ENCODE peak calls at places on chromosomes 5 and 9, in five cellular contexts. W is amniotic stem cell; T is NCI-H2081; D is stimulated activated effector memory CD8-positive, alpha-beta T cell treated with anti-CD3 and anti-CD28 coated beads, Interleukin-12 subunit alpha, Interleukin-12 subunit beta, amount 100 ng/mL, for 72 hours; J is transverse colon. F is an unnamed sample.

GRCh38 chr5:171984748-171985419 is 21.6 kb downstream of the FBXW11 start:
- DNase-seq in W (peak), T (no peak), D (no peak), J (no peak), F (no peak)

GRCh38 chr5:59099270-59099994 is 516.6 kb downstream of the RAB3C start:
- DNase-seq in T (no peak), W (no peak), J (no peak), D (peak), F (no peak)

GRCh38 chr5:175878544-175879438 is 7.4 kb downstream of the CPLX2 start:
- DNase-seq in T (no peak), W (no peak), J (no peak), D (no peak), F (no peak)

GRCh38 chr9:95516736-95517558 is at the start of gene PTCH1:
- DNase-seq in J (peak), D (peak), T (no peak), W (peak), F (no peak)

GRCh38 chr9:136226680-136227410 is 18.8 kb downstream of the QSOX2 start:
- DNase-seq in D (no peak), J (no peak), T (no peak), W (no peak), F (no peak)

GRCh38 chr9:78031271-78031825 is at the start of gene GNAQ:
- DNase-seq in J (peak), W (no peak), D (peak), T (no peak), F (no peak)

GRCh38 chr5:113192541-113192940 is 215.9 kb downstream of the DCP2 start:
- DNase-seq in D (no peak), W (no peak), J (no peak), T (no peak), F (no peak)

GRCh38 chr5:7419846-7420245 is 23.9 kb downstream of the ADCY2 start:
- DNase-seq in W (no peak), T (no peak), D (no peak), J (no peak), F (no peak)

GRCh38 chr5:140261403-140262171 is 41.3 kb downstream of the PFDN1 start:
- DNase-seq in D (no peak), W (peak), J (peak), T (no peak), F (peak)

GRCh38 chr5:102722930-102723329 is 32.2 kb upstream of the PAM start:
- DNase-seq in W (no peak), D (no peak), J (no peak), T (no peak), F (no peak)

GRCh38 chr5:11182441-11183080 is 421.5 kb upstream of the DAP start:
- DNase-seq in D (no peak), T (peak), W (peak), J (no peak), F (peak)

GRCh38 chr9:89502038-89502601 is 4.2 kb upstream of the SEMA4D start:
- DNase-seq in W (no peak), J (no peak), T (no peak), D (no peak), F (no peak)

GRCh38 chr9:7439355-7439978 is 360.1 kb downstream of the DMAC1 start:
- DNase-seq in T (no peak), D (no peak), J (no peak), W (no peak), F (no peak)

GRCh38 chr5:93821892-93822291 is 80.5 kb upstream of the POU5F2 start:
- DNase-seq in W (no peak), J (no peak), D (no peak), T (no peak), F (no peak)

GRCh38 chr5:74974451-74975089 is 77.8 kb downstream of the GCNT4 start:
- DNase-seq in W (no peak), J (no peak), D (no peak), T (no peak), F (no peak)

GRCh38 chr5:179054876-179055275 is 5.3 kb upstream of the ZNF354C start:
- DNase-seq in T (no peak), D (no peak), J (no peak), W (no peak), F (no peak)

GRCh38 chr5:36605241-36605640 is 1.2 kb upstream of the SLC1A3 start:
- DNase-seq in D (no peak), W (no peak), J (no peak), T (no peak), F (no peak)

GRCh38 chr5:69414885-69415583 is at the start of gene MARVELD2:
- DNase-seq in D (no peak), W (peak), J (peak), T (peak), F (peak)

GRCh38 chr5:136077046-136077445 is 48.3 kb downstream of the TGFBI start:
- DNase-seq in W (no peak), J (no peak), D (no peak), T (no peak), F (no peak)

GRCh38 chr5:168699002-168699401 is 119.8 kb upstream of the PANK3 start:
- DNase-seq in J (no peak), W (no peak), D (no peak), T (no peak), F (no peak)

GRCh38 chr5:94830520-94830919 is 212.1 kb downstream of the SLF1 start:
- DNase-seq in T (no peak), W (no peak), D (no peak), J (no peak), F (no peak)

GRCh38 chr9:123622696-123623095 is 266.7 kb downstream of the CRB2 start:
- DNase-seq in W (no peak), J (no peak), T (no peak), D (no peak), F (no peak)

GRCh38 chr9:36470891-36471290 is 70.8 kb upstream of the RNF38 start:
- DNase-seq in W (peak), T (no peak), D (no peak), J (peak), F (no peak)

GRCh38 chr9:135039916-135040645 is 47.4 kb upstream of the OLFM1 start:
- DNase-seq in W (no peak), J (no peak), T (no peak), D (no peak), F (no peak)

GRCh38 chr5:170623576-170624181 is 119.9 kb downstream of the KCNIP1 start:
- DNase-seq in D (no peak), W (no peak), T (peak), J (no peak), F (peak)

GRCh38 chr9:125433461-125434001 is 171.9 kb downstream of the GAPVD1 start:
- DNase-seq in J (no peak), W (no peak), T (no peak), D (no peak), F (no peak)

GRCh38 chr9:33234511-33235467 is 5.2 kb upstream of the SPINK4 start:
- DNase-seq in T (no peak), J (no peak), D (no peak), W (no peak), F (no peak)

GRCh38 chr5:151923865-151924264 is 786 bp downstream of the GLRA1 start:
- DNase-seq in T (peak), D (no peak), W (no peak), J (no peak), F (peak)

GRCh38 chr9:132056717-132057429 is 22.8 kb downstream of the MED27 start:
- DNase-seq in W (no peak), J (no peak), D (no peak), T (no peak), F (no peak)

GRCh38 chr9:87674565-87675299 is 51.2 kb upstream of the CTSL start:
- DNase-seq in T (no peak), J (no peak), D (no peak), W (no peak), F (no peak)